ENCODE peak calls at places on chromosomes 2 and 18, in seven cellular contexts. C is left lung, J is body of pancreas, G is mammary epithelial cell, N is H9, K is breast epithelium, V is MCF 10A. F is an unnamed sample.

GRCh38 chr2:138827426-138828054 is 47.4 kb upstream of the NXPH2 start:
- DNase-seq in J (peak; percentile 13), C (no peak), G (peak; percentile 54), K (no peak), V (peak; percentile 80), N (peak; percentile 42), F (peak; percentile 68)

GRCh38 chr2:131037398-131038257 is 55.6 kb downstream of the FAM168B start:
- DNase-seq in G (no peak), K (no peak), C (peak; percentile 12), V (no peak), N (no peak), J (no peak), F (no peak)

GRCh38 chr18:22882084-22882483 is 51.0 kb upstream of the RBBP8 start:
- DNase-seq in J (no peak), N (no peak), V (no peak), C (no peak), G (no peak), K (no peak), F (no peak)

GRCh38 chr2:173401716-173402326 is 47.1 kb downstream of the CDCA7 start:
- DNase-seq in N (no peak), G (peak; percentile 44), V (no peak), K (no peak), C (no peak), J (no peak), F (no peak)

GRCh38 chr18:50633992-50634391 is 74.1 kb downstream of the MAPK4 start:
- DNase-seq in V (no peak), G (no peak), N (no peak), K (no peak), J (no peak), C (no peak), F (no peak)

GRCh38 chr2:145653553-145653952 is 1133.6 kb upstream of the ZEB2 start:
- DNase-seq in N (no peak), J (no peak), V (no peak), K (no peak), C (no peak), G (peak; percentile 37), F (no peak)

GRCh38 chr18:8858888-8859511 is 153.6 kb downstream of the MTCL1 start:
- DNase-seq in C (no peak), V (peak; percentile 97), J (no peak), G (peak; percentile 93), N (no peak), K (no peak), F (peak; percentile 92)

GRCh38 chr2:108169982-108170625 is 69.7 kb upstream of the SULT1C3 start:
- DNase-seq in K (no peak), J (no peak), G (peak; percentile 19), C (no peak), N (peak; percentile 35), V (peak; percentile 42), F (peak; percentile 32)

GRCh38 chr2:240479561-240479960 is 44.1 kb downstream of the GPC1 start:
- DNase-seq in G (no peak), V (no peak), J (no peak), C (no peak), N (peak; percentile 15), K (no peak), F (no peak)

GRCh38 chr2:85790032-85790431 is 36.2 kb downstream of the ATOH8 start:
- DNase-seq in G (no peak), N (no peak), C (peak; percentile 16), K (no peak), J (no peak), V (no peak), F (no peak)

GRCh38 chr18:31040982-31041345 is 1.6 kb downstream of the DSC3 start:
- DNase-seq in G (peak; percentile 60), N (peak; percentile 52), J (no peak), C (no peak), V (peak; percentile 73), K (no peak), F (no peak)

GRCh38 chr18:62904396-62905285 is 189.3 kb downstream of the PHLPP1 start:
- DNase-seq in C (no peak), G (no peak), J (no peak), N (no peak), V (no peak), K (no peak), F (no peak)

GRCh38 chr2:27730980-27731691 is 40.4 kb upstream of the MRPL33 start:
- DNase-seq in N (no peak), J (no peak), G (peak; percentile 78), K (no peak), V (peak; percentile 48), C (no peak), F (no peak)

GRCh38 chr2:144971937-144972336 is 452.0 kb upstream of the ZEB2 start:
- DNase-seq in C (no peak), N (no peak), K (no peak), V (no peak), G (no peak), J (no peak), F (no peak)

GRCh38 chr2:222594679-222595078 is 61.2 kb downstream of the FARSB start:
- DNase-seq in J (no peak), N (no peak), G (peak; percentile 47), V (peak; percentile 54), C (no peak), K (no peak), F (peak; percentile 76)

GRCh38 chr2:226423498-226423960 is 376.1 kb downstream of the IRS1 start:
- DNase-seq in K (no peak), G (peak; percentile 82), V (no peak), J (peak; percentile 28), C (peak; percentile 37), N (no peak), F (no peak)

GRCh38 chr2:32627441-32627900 is 379 bp upstream of the TTC27 start:
- DNase-seq in C (peak; percentile 43), V (no peak), N (peak; percentile 78), J (peak; percentile 58), K (no peak), G (peak; percentile 21), F (peak; percentile 46)

GRCh38 chr2:65357095-65357958 is 75.1 kb downstream of the SPRED2 start:
- DNase-seq in K (no peak), N (no peak), G (no peak), J (no peak), C (no peak), V (no peak), F (no peak)

GRCh38 chr18:31684279-31685096 is at the start of gene B4GALT6:
- DNase-seq in K (no peak), J (peak; percentile 18), V (peak; percentile 58), C (peak; percentile 37), G (peak; percentile 48), N (peak; percentile 73), F (no peak)

DNA sequence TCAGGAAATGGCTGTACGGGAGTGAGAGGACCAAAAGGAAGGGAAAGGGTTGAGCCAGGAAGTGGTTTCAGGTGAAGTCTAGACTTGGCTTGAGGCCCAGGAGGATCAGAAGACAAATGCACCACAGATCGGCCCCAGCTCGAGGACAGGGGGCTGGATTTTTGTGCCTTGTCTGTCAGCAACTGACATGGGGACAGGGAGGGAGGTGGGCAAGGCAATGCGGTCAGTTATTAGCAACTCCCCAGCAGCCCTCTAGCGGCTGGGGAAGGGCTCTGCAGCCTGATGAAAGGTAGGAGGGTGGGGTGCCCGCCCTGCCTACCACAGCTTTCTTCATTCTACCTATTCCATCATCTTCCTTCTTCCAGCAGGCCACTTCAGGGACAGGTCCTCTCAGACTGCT is 50.0 kb downstream of the CPO start:
- DNase-seq in N (peak; percentile 77), G (no peak), V (peak; percentile 59), C (peak; percentile 36), J (peak; percentile 35), K (no peak), F (no peak)
- TF ChIP-seq CTCF in N (peak; percentile 93), G (peak; percentile 66), V (peak; percentile 60), C (peak; percentile 68), J (peak; percentile 68), K (no peak), F (peak; percentile 82)

DNA sequence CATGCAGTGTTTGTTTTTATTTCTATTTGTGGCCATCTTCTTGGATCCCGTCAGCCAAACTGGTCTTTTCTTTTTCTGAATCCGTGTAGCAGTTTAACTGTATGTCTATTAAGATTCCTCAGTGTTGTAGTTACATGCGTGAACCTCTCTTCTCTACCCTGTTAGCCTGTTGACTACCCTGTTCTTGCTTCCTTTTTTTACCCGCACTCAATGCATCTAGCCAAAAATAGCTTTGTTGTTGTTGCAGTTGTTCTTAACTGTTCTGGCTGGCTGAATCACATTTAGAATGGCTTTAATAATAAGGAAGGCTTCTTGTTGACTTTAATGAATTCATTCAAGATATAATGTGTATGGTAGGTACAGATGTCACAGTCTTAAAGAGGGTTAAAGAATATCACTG is 137.1 kb downstream of the LCLAT1 start:
- DNase-seq in K (no peak), V (no peak), C (no peak), G (no peak), J (no peak), N (no peak), F (no peak)
- TF ChIP-seq CTCF in K (no peak), V (no peak), C (no peak), G (no peak), J (no peak), N (no peak), F (no peak)

DNA sequence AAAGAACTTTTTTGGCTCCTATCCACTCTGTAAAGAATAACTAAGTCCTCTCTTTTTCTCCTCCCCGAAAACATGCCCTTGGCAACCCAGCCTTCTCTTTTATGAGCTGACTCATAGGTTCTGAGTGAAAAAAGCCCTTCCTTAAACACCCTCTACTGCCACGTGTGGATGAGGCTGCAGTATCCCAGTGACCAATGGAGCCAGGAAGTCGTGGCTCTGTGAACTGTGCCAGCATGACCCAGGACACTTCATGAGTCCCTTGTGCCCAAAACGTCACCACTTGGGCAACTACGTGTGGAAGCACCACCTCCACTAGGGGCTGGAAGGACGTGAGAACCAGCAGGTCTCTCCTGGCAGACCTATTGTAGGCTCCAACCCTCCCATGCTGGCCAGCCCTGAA is 349.6 kb downstream of the TNS1 start:
- DNase-seq in J (peak; percentile 36), G (peak; percentile 92), C (peak; percentile 75), K (peak; percentile 55), N (no peak), V (peak; percentile 80), F (peak; percentile 96)
- TF ChIP-seq CTCF in J (no peak), G (peak; percentile 24), C (no peak), K (peak; percentile 35), N (no peak), V (no peak), F (peak; percentile 56)

GRCh38 chr2:239288237-239288636 is 112.6 kb downstream of the HDAC4 start:
- DNase-seq in C (no peak), N (no peak), K (no peak), J (no peak), G (no peak), V (no peak), F (no peak)

GRCh38 chr2:239286901-239287300 is 113.9 kb downstream of the HDAC4 start:
- DNase-seq in C (peak; percentile 31), V (no peak), K (no peak), N (no peak), J (no peak), G (no peak), F (no peak)

GRCh38 chr2:239285932-239286230 is 114.9 kb downstream of the HDAC4 start:
- DNase-seq in G (no peak), C (no peak), V (no peak), N (no peak), K (no peak), J (no peak), F (no peak)

GRCh38 chr2:239288951-239289481 is 111.8 kb downstream of the HDAC4 start:
- DNase-seq in V (no peak), C (peak; percentile 26), G (no peak), K (no peak), N (no peak), J (no peak), F (no peak)

DNA sequence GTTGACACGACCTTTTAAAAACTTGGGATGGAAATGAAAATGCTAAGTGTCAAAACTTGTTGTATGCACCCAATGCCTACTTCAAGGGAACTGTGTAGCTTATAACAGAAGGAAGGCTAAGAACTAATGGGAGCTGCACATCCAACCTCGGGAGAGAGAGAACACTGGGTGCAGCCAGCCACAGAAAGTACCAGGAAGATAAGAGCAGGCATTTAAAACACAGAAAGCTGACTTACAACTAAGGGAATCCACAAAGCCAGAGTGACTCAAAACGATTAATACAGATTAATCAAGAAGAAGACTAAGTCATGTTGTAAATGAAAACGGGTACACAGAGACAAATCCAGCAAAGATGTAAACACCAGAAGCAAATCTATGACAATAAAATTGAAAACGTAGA is 113.4 kb downstream of the HDAC4 start:
- DNase-seq in J (no peak), V (no peak), C (no peak), G (no peak), K (no peak), N (no peak), F (no peak)
- TF ChIP-seq CTCF in J (no peak), V (no peak), C (no peak), G (no peak), K (no peak), N (no peak), F (no peak)

F was measured in HFFc6.